ENCODE peak calls at places on chromosomes 12 and 14, in seven cellular contexts. R, Z, F, U, G, L and H are unnamed samples.
A peak's percentile ranks its signal among the peaks of the same experiment; 100 is the strongest.

GRCh38 chr12:46629331-46630229 is 196.2 kb downstream of the SLC38A4 start:
- DNase-seq in R (no peak), Z (no peak), F (no peak), U (peak; percentile 57), G (no peak), L (no peak), H (no peak)

GRCh38 chr14:96352708-96353107 is 10.4 kb downstream of the ATG2B start:
- DNase-seq in R (no peak), Z (no peak), F (no peak), U (no peak), G (peak; percentile 42), L (no peak), H (no peak)

GRCh38 chr12:114425031-114425626 is 19.2 kb upstream of the TBX5 start:
- DNase-seq in R (no peak), Z (no peak), F (no peak), U (no peak), G (peak; percentile 80), L (no peak), H (no peak)

GRCh38 chr14:104681689-104682074 is 7.7 kb upstream of the INF2 start:
- DNase-seq in R (peak; percentile 86), Z (peak; percentile 92), F (peak; percentile 83), U (peak; percentile 87), G (peak; percentile 81), L (peak; percentile 96), H (peak; percentile 87)

GRCh38 chr12:127660961-127661360 is 606.0 kb upstream of the TMEM132C start:
- DNase-seq in R (no peak), Z (no peak), F (no peak), U (no peak), G (no peak), L (no peak), H (no peak)

GRCh38 chr12:10190558-10191388 is 11.9 kb downstream of the TMEM52B start:
- DNase-seq in R (no peak), Z (peak; percentile 34), F (no peak), U (peak; percentile 46), G (peak; percentile 84), L (peak; percentile 71), H (peak; percentile 68)

GRCh38 chr14:60350366-60350720 is 101.3 kb downstream of the PPM1A start:
- DNase-seq in R (no peak), Z (no peak), F (no peak), U (no peak), G (no peak), L (no peak), H (no peak)

GRCh38 chr12:49476091-49476490 is 62.7 kb upstream of the KCNH3 start:
- DNase-seq in R (no peak), Z (no peak), F (no peak), U (no peak), G (no peak), L (no peak), H (no peak)

GRCh38 chr14:36805116-36805515 is 143.5 kb downstream of the PAX9 start:
- DNase-seq in R (no peak), Z (peak; percentile 34), F (no peak), U (no peak), G (no peak), L (no peak), H (no peak)

GRCh38 chr12:53952335-53952694 is 2.4 kb upstream of the HOXC12 start:
- DNase-seq in R (no peak), Z (no peak), F (no peak), U (no peak), G (no peak), L (no peak), H (no peak)

GRCh38 chr14:99029916-99030305 is 242.1 kb downstream of the BCL11B start:
- DNase-seq in R (no peak), Z (no peak), F (no peak), U (no peak), G (no peak), L (peak; percentile 27), H (no peak)

GRCh38 chr12:132071001-132071810 is 72.9 kb downstream of the DDX51 start:
- DNase-seq in R (no peak), Z (no peak), F (no peak), U (no peak), G (no peak), L (no peak), H (no peak)

GRCh38 chr14:94464290-94464689 is 11.7 kb upstream of the SERPINA11 start:
- DNase-seq in R (no peak), Z (no peak), F (no peak), U (no peak), G (no peak), L (no peak), H (no peak)

GRCh38 chr14:69980457-69981414 is 101.5 kb downstream of the SMOC1 start:
- DNase-seq in R (peak; percentile 42), Z (no peak), F (no peak), U (no peak), G (no peak), L (no peak), H (no peak)

GRCh38 chr14:58772814-58773620 is 135.3 kb downstream of the DACT1 start:
- DNase-seq in R (no peak), Z (no peak), F (no peak), U (no peak), G (no peak), L (no peak), H (no peak)

GRCh38 chr12:108768591-108769500 is 37.5 kb upstream of the CORO1C start:
- DNase-seq in R (peak; percentile 73), Z (peak; percentile 51), F (peak; percentile 68), U (peak; percentile 35), G (no peak), L (peak; percentile 74), H (peak; percentile 29)

GRCh38 chr12:45273717-45274271 is 57.9 kb downstream of the ANO6 start:
- DNase-seq in R (no peak), Z (no peak), F (no peak), U (peak; percentile 22), G (peak; percentile 89), L (peak; percentile 74), H (peak; percentile 74)

GRCh38 chr14:58776516-58776915 is 138.8 kb downstream of the DACT1 start:
- DNase-seq in R (no peak), Z (no peak), F (no peak), U (no peak), G (no peak), L (no peak), H (no peak)

GRCh38 chr12:627285-627684 is 36.0 kb downstream of the NINJ2 start:
- DNase-seq in R (no peak), Z (no peak), F (no peak), U (no peak), G (no peak), L (no peak), H (no peak)

GRCh38 chr12:108989381-108989780 is 31.5 kb downstream of the SVOP start:
- DNase-seq in R (no peak), Z (no peak), F (no peak), U (no peak), G (no peak), L (no peak), H (no peak)

GRCh38 chr12:13179159-13180074 is 17.1 kb upstream of the EMP1 start:
- DNase-seq in R (peak; percentile 58), Z (peak; percentile 41), F (no peak), U (peak; percentile 44), G (peak; percentile 66), L (no peak), H (peak; percentile 38)

GRCh38 chr12:98594050-98594853 is 766 bp downstream of the SLC25A3 start:
- DNase-seq in R (peak; percentile 54), Z (peak; percentile 41), F (peak; percentile 72), U (peak; percentile 57), G (peak; percentile 38), L (peak; percentile 73), H (peak; percentile 61)

GRCh38 chr14:22976620-22977433 is 5.5 kb downstream of the AJUBA start:
- DNase-seq in R (no peak), Z (no peak), F (no peak), U (no peak), G (peak; percentile 64), L (no peak), H (no peak)

GRCh38 chr12:79886917-79887519 is 47.9 kb downstream of the PPP1R12A start:
- DNase-seq in R (no peak), Z (no peak), F (no peak), U (no peak), G (peak; percentile 78), L (no peak), H (no peak)

GRCh38 chr14:69175130-69175529 is 16.2 kb upstream of the EXD2 start:
- DNase-seq in R (no peak), Z (no peak), F (no peak), U (no peak), G (no peak), L (no peak), H (no peak)

DNA sequence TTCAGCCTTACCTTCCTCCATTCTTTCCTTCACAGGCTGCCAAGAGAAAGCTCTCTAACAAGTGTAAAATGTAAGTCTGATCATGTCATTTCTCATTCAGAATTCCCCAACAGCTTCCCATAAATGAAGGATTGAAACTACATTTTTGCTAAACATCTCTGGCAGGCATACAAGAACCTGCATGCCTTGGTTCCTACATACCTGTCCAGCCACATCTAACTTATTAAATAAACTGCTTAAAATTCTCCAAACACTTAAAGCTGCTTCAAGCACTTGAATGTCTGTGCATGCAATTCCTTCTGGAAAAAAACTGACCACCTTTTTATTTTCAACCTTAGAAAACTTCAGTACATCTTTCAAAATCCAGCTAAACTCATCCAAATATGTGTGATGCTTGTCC is 84.4 kb upstream of the DCN start:
- DNase-seq in R (no peak), Z (no peak), F (no peak), U (no peak), G (no peak), L (no peak), H (no peak)
- TF ChIP-seq CTCF in R (no peak), Z (no peak), F (no peak), U (no peak), G (no peak), L (no peak), H (no peak)

GRCh38 chr12:69392146-69392928 is 32.8 kb downstream of the YEATS4 start:
- DNase-seq in R (no peak), Z (no peak), F (no peak), U (no peak), G (no peak), L (no peak), H (no peak)
- H3K4me1 ChIP-seq in R (no peaks in the 10 kb centered on the region), Z (no peaks in the 10 kb centered on the region), F (no peaks in the 10 kb centered on the region), U (no peaks in the 10 kb centered on the region), G (peaks cover 6% of the 10 kb centered on the region), L (no peaks in the 10 kb centered on the region), H (no peaks in the 10 kb centered on the region)

DNA sequence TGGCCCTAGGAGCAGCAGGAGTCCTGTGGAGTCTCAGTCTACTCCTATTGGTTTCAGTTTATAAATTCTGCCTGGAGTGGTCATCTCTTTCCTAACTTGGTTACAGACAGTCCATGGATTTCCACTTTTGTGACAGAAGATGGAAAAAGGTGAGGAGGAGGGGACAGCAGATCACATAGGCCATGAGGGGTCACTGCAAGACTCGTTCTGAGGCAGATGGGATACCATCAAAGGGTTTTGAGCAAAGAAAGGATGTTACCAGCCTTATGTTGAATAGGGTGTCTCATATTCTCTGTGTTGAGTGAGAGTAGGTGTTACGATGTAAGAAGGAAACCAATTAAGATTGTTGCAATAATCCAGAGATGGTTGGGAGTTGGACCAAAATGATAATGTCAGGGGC is 15.3 kb downstream of the PDE3A start:
- DNase-seq in R (no peak), Z (no peak), F (no peak), U (no peak), G (no peak), L (no peak), H (no peak)
- TF ChIP-seq CTCF in R (no peak), Z (no peak), F (no peak), U (no peak), G (no peak), L (no peak), H (no peak)

DNA sequence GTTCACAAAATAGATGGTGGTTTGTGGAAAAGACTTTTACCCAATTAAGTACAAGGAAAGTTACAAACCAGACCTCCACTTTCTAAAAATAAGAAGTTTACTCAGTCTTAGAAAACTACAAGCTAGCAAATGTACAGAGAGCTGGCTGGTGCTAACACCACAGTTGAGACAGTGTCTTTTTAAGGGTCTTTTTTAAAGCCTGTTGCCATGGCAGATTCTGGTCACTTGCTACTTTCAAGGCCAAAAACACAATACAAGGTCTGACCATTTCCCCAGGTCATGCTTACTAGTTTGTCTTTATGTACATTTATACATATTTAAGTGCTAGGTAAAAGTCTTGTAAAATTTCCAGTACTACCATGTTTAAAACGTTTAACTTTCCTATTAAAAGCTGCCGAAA is 2.4 kb downstream of the BTG1 start:
- DNase-seq in R (no peak), Z (no peak), F (no peak), U (no peak), G (peak; percentile 33), L (no peak), H (no peak)
- H3K4me1 ChIP-seq in R (peaks cover 6% of the 10 kb centered on the region), Z (peaks cover 86% of the 10 kb centered on the region), F (no peaks in the 10 kb centered on the region), U (peaks cover 52% of the 10 kb centered on the region), G (no peaks in the 10 kb centered on the region), L (no peaks in the 10 kb centered on the region), H (peaks cover 35% of the 10 kb centered on the region)